ENCODE peak calls at places on chromosome 19, in nine cellular contexts. O, G, M, J, Y, P, V, X and B are unnamed samples.
A peak's percentile ranks its signal among the peaks of the same experiment; 100 is the strongest.

GRCh38 chr19:10603084-10603872 is 16.2 kb upstream of the AP1M2 start:
- DNase-seq in O (peak; percentile 80), G (peak; percentile 56), M (peak; percentile 83), J (peak; percentile 73), Y (no peak), P (no peak), V (peak; percentile 46), X (no peak), B (no peak)

GRCh38 chr19:49512970-49513745 is 697 bp downstream of the FCGRT start:
- DNase-seq in O (no peak), G (peak; percentile 88), M (no peak), J (no peak), Y (no peak), P (peak; percentile 49), V (peak; percentile 52), X (no peak), B (no peak)

GRCh38 chr19:55321466-55321865 is 3.7 kb downstream of the TMEM150B start:
- DNase-seq in O (no peak), G (no peak), M (no peak), J (no peak), Y (no peak), P (no peak), V (no peak), X (no peak), B (no peak)

GRCh38 chr19:41753159-41753558 is 2.2 kb upstream of the CEACAM6 start:
- DNase-seq in O (peak; percentile 71), G (peak; percentile 85), M (peak; percentile 83), J (peak; percentile 58), Y (no peak), P (no peak), V (peak; percentile 3), X (no peak), B (no peak)

GRCh38 chr19:43636121-43636683 is 3.4 kb downstream of the CADM4 start:
- DNase-seq in O (no peak), G (peak; percentile 90), M (no peak), J (no peak), Y (no peak), P (no peak), V (peak; percentile 21), X (no peak), B (peak; percentile 27)

GRCh38 chr19:13633109-13633508 is 126.8 kb upstream of the CACNA1A start:
- DNase-seq in O (no peak), G (peak; percentile 60), M (no peak), J (no peak), Y (peak; percentile 56), P (peak; percentile 25), V (peak; percentile 59), X (no peak), B (peak; percentile 34)

GRCh38 chr19:30625947-30626346 is 253.8 kb downstream of the ZNF536 start:
- DNase-seq in O (no peak), G (no peak), M (no peak), J (no peak), Y (no peak), P (no peak), V (no peak), X (no peak), B (no peak)

GRCh38 chr19:1250374-1251232 is 2.2 kb downstream of the MIDN start:
- DNase-seq in O (peak; percentile 55), G (peak; percentile 81), M (no peak), J (no peak), Y (no peak), P (peak; percentile 67), V (peak; percentile 73), X (peak; percentile 90), B (no peak)

GRCh38 chr19:45222724-45223123 is 22.5 kb downstream of the EXOC3L2 start:
- DNase-seq in O (no peak), G (no peak), M (no peak), J (no peak), Y (no peak), P (no peak), V (no peak), X (no peak), B (no peak)

GRCh38 chr19:46515879-46516350 is 20.2 kb upstream of the PNMA8B start:
- DNase-seq in O (no peak), G (peak; percentile 80), M (no peak), J (no peak), Y (no peak), P (no peak), V (peak; percentile 26), X (no peak), B (peak; percentile 14)

GRCh38 chr19:43450545-43450997 is 14.8 kb downstream of the LYPD3 start:
- DNase-seq in O (no peak), G (no peak), M (peak; percentile 16), J (no peak), Y (no peak), P (no peak), V (peak; percentile 51), X (no peak), B (peak; percentile 70)

GRCh38 chr19:55393362-55393761 is 7.6 kb downstream of the RPL28 start:
- DNase-seq in O (no peak), G (no peak), M (no peak), J (no peak), Y (no peak), P (no peak), V (no peak), X (no peak), B (no peak)

GRCh38 chr19:2986951-2987491 is 9.7 kb downstream of the TLE6 start:
- DNase-seq in O (no peak), G (peak; percentile 83), M (no peak), J (no peak), Y (no peak), P (peak; percentile 37), V (no peak), X (peak; percentile 80), B (no peak)

GRCh38 chr19:49881672-49882394 is 4.3 kb downstream of the TBC1D17 start:
- DNase-seq in O (no peak), G (peak; percentile 74), M (no peak), J (no peak), Y (no peak), P (no peak), V (no peak), X (no peak), B (no peak)

GRCh38 chr19:1172353-1173159 is 1.5 kb downstream of the SBNO2 start:
- DNase-seq in O (no peak), G (no peak), M (peak; percentile 87), J (no peak), Y (no peak), P (no peak), V (peak; percentile 70), X (no peak), B (peak; percentile 50)

GRCh38 chr19:35545001-35545854 is at the start of gene TMEM147:
- DNase-seq in O (peak; percentile 63), G (peak; percentile 94), M (peak; percentile 99), J (peak; percentile 53), Y (peak; percentile 73), P (peak; percentile 86), V (peak; percentile 91), X (peak; percentile 81), B (peak; percentile 72)

GRCh38 chr19:3407556-3408516 is 41.5 kb downstream of the NFIC start:
- DNase-seq in O (no peak), G (no peak), M (peak; percentile 84), J (no peak), Y (no peak), P (no peak), V (peak; percentile 66), X (no peak), B (peak; percentile 39)

GRCh38 chr19:6987850-6988249 is 33.4 kb downstream of the MBD3L2B start:
- DNase-seq in O (no peak), G (no peak), M (no peak), J (no peak), Y (no peak), P (no peak), V (no peak), X (no peak), B (no peak)

GRCh38 chr19:49858591-49858985 is 7.6 kb downstream of the PTOV1 start:
- DNase-seq in O (no peak), G (no peak), M (peak; percentile 70), J (no peak), Y (no peak), P (no peak), V (peak; percentile 72), X (no peak), B (no peak)

GRCh38 chr19:2084993-2085720 is 11.0 kb downstream of the MOB3A start:
- DNase-seq in O (peak; percentile 90), G (no peak), M (peak; percentile 85), J (peak; percentile 88), Y (no peak), P (no peak), V (no peak), X (no peak), B (peak; percentile 27)

GRCh38 chr19:41309225-41310030 is 544 bp upstream of the CCDC97 start:
- DNase-seq in O (no peak), G (no peak), M (peak; percentile 71), J (no peak), Y (no peak), P (no peak), V (peak; percentile 24), X (no peak), B (no peak)

GRCh38 chr19:40217027-40217810 is 965 bp downstream of the TTC9B start:
- DNase-seq in O (no peak), G (peak; percentile 83), M (no peak), J (no peak), Y (no peak), P (peak; percentile 48), V (no peak), X (peak; percentile 67), B (no peak)

GRCh38 chr19:55640577-55641375 is at the start of gene ZNF580:
- DNase-seq in O (no peak), G (peak; percentile 75), M (peak; percentile 90), J (peak; percentile 27), Y (peak; percentile 58), P (peak; percentile 36), V (peak; percentile 78), X (peak; percentile 60), B (peak; percentile 86)